ENCODE peak calls at places on chromosomes 1 and 21, in four cellular contexts. One of them, this sample, is unnamed.

GRCh38 chr1:172148213-172148612 is 272.3 kb upstream of the C1orf105 start:
- DNase-seq in stimulated activated effector memory CD8-positive, alpha-beta T cell treated with anti-CD3 and anti-CD28 coated beads, Interleukin-12 subunit alpha, Interleukin-12 subunit beta, amount 100 ng/mL, for 72 hours: no peak
- DNase-seq in Calu3: no peak
- DNase-seq in adrenal gland: no peak
- DNase-seq in this sample: no peak

GRCh38 chr1:9766759-9767442 is 56.9 kb downstream of the CLSTN1 start:
- DNase-seq in stimulated activated effector memory CD8-positive, alpha-beta T cell treated with anti-CD3 and anti-CD28 coated beads, Interleukin-12 subunit alpha, Interleukin-12 subunit beta, amount 100 ng/mL, for 72 hours: no peak
- DNase-seq in Calu3: no peak
- DNase-seq in adrenal gland: no peak
- DNase-seq in this sample: peak

GRCh38 chr1:201361652-201362504 is 15.6 kb downstream of the TNNT2 start:
- DNase-seq in stimulated activated effector memory CD8-positive, alpha-beta T cell treated with anti-CD3 and anti-CD28 coated beads, Interleukin-12 subunit alpha, Interleukin-12 subunit beta, amount 100 ng/mL, for 72 hours: peak
- DNase-seq in Calu3: peak
- DNase-seq in adrenal gland: peak
- DNase-seq in this sample: peak

GRCh38 chr1:78329475-78329874 is 161.3 kb upstream of the PTGFR start:
- DNase-seq in stimulated activated effector memory CD8-positive, alpha-beta T cell treated with anti-CD3 and anti-CD28 coated beads, Interleukin-12 subunit alpha, Interleukin-12 subunit beta, amount 100 ng/mL, for 72 hours: no peak
- DNase-seq in Calu3: no peak
- DNase-seq in adrenal gland: no peak
- DNase-seq in this sample: no peak

GRCh38 chr1:186057086-186057485 is 318.0 kb downstream of the TPR start:
- DNase-seq in stimulated activated effector memory CD8-positive, alpha-beta T cell treated with anti-CD3 and anti-CD28 coated beads, Interleukin-12 subunit alpha, Interleukin-12 subunit beta, amount 100 ng/mL, for 72 hours: no peak
- DNase-seq in Calu3: no peak
- DNase-seq in adrenal gland: no peak
- DNase-seq in this sample: no peak

GRCh38 chr1:51622455-51622913 is 5.6 kb downstream of the OSBPL9 start:
- DNase-seq in stimulated activated effector memory CD8-positive, alpha-beta T cell treated with anti-CD3 and anti-CD28 coated beads, Interleukin-12 subunit alpha, Interleukin-12 subunit beta, amount 100 ng/mL, for 72 hours: no peak
- DNase-seq in Calu3: peak
- DNase-seq in adrenal gland: peak
- DNase-seq in this sample: peak

GRCh38 chr1:25796807-25797458 is 3.1 kb upstream of the SELENON start:
- DNase-seq in stimulated activated effector memory CD8-positive, alpha-beta T cell treated with anti-CD3 and anti-CD28 coated beads, Interleukin-12 subunit alpha, Interleukin-12 subunit beta, amount 100 ng/mL, for 72 hours: peak
- DNase-seq in Calu3: peak
- DNase-seq in adrenal gland: peak
- DNase-seq in this sample: peak

GRCh38 chr1:70169018-70169839 is 36.1 kb downstream of the LRRC40 start:
- DNase-seq in stimulated activated effector memory CD8-positive, alpha-beta T cell treated with anti-CD3 and anti-CD28 coated beads, Interleukin-12 subunit alpha, Interleukin-12 subunit beta, amount 100 ng/mL, for 72 hours: no peak
- DNase-seq in Calu3: no peak
- DNase-seq in adrenal gland: no peak
- DNase-seq in this sample: no peak

GRCh38 chr1:172813330-172813729 is 154.4 kb downstream of the FASLG start:
- DNase-seq in stimulated activated effector memory CD8-positive, alpha-beta T cell treated with anti-CD3 and anti-CD28 coated beads, Interleukin-12 subunit alpha, Interleukin-12 subunit beta, amount 100 ng/mL, for 72 hours: no peak
- DNase-seq in Calu3: no peak
- DNase-seq in adrenal gland: no peak
- DNase-seq in this sample: no peak

GRCh38 chr1:68116643-68117235 is 66.3 kb upstream of the DIRAS3 start:
- DNase-seq in stimulated activated effector memory CD8-positive, alpha-beta T cell treated with anti-CD3 and anti-CD28 coated beads, Interleukin-12 subunit alpha, Interleukin-12 subunit beta, amount 100 ng/mL, for 72 hours: peak
- DNase-seq in Calu3: peak
- DNase-seq in adrenal gland: peak
- DNase-seq in this sample: peak

GRCh38 chr1:54375331-54376084 is 30.7 kb downstream of the SSBP3 start:
- DNase-seq in stimulated activated effector memory CD8-positive, alpha-beta T cell treated with anti-CD3 and anti-CD28 coated beads, Interleukin-12 subunit alpha, Interleukin-12 subunit beta, amount 100 ng/mL, for 72 hours: no peak
- DNase-seq in Calu3: no peak
- DNase-seq in adrenal gland: peak
- DNase-seq in this sample: no peak

GRCh38 chr1:207808322-207808705 is 56.5 kb downstream of the CD46 start:
- DNase-seq in stimulated activated effector memory CD8-positive, alpha-beta T cell treated with anti-CD3 and anti-CD28 coated beads, Interleukin-12 subunit alpha, Interleukin-12 subunit beta, amount 100 ng/mL, for 72 hours: no peak
- DNase-seq in Calu3: no peak
- DNase-seq in adrenal gland: no peak
- DNase-seq in this sample: no peak

GRCh38 chr1:31658721-31659120 is 14.0 kb upstream of the PEF1 start:
- DNase-seq in stimulated activated effector memory CD8-positive, alpha-beta T cell treated with anti-CD3 and anti-CD28 coated beads, Interleukin-12 subunit alpha, Interleukin-12 subunit beta, amount 100 ng/mL, for 72 hours: no peak
- DNase-seq in Calu3: no peak
- DNase-seq in adrenal gland: no peak
- DNase-seq in this sample: no peak

GRCh38 chr1:151399890-151400235 is 490 bp downstream of the PSMB4 start:
- DNase-seq in stimulated activated effector memory CD8-positive, alpha-beta T cell treated with anti-CD3 and anti-CD28 coated beads, Interleukin-12 subunit alpha, Interleukin-12 subunit beta, amount 100 ng/mL, for 72 hours: peak
- DNase-seq in Calu3: no peak
- DNase-seq in adrenal gland: peak
- DNase-seq in this sample: no peak

GRCh38 chr1:230083746-230084407 is 16.8 kb downstream of the GALNT2 start:
- DNase-seq in stimulated activated effector memory CD8-positive, alpha-beta T cell treated with anti-CD3 and anti-CD28 coated beads, Interleukin-12 subunit alpha, Interleukin-12 subunit beta, amount 100 ng/mL, for 72 hours: no peak
- DNase-seq in Calu3: no peak
- DNase-seq in adrenal gland: no peak
- DNase-seq in this sample: no peak

GRCh38 chr21:14985306-14985705 is 79.5 kb downstream of the NRIP1 start:
- DNase-seq in stimulated activated effector memory CD8-positive, alpha-beta T cell treated with anti-CD3 and anti-CD28 coated beads, Interleukin-12 subunit alpha, Interleukin-12 subunit beta, amount 100 ng/mL, for 72 hours: no peak
- DNase-seq in Calu3: no peak
- DNase-seq in adrenal gland: no peak
- DNase-seq in this sample: no peak

GRCh38 chr1:60978421-60979357 is 103.7 kb upstream of the NFIA start:
- DNase-seq in stimulated activated effector memory CD8-positive, alpha-beta T cell treated with anti-CD3 and anti-CD28 coated beads, Interleukin-12 subunit alpha, Interleukin-12 subunit beta, amount 100 ng/mL, for 72 hours: no peak
- DNase-seq in Calu3: peak
- DNase-seq in adrenal gland: peak
- DNase-seq in this sample: peak

GRCh38 chr1:174700775-174701174 is 253.0 kb downstream of the GPR52 start:
- DNase-seq in stimulated activated effector memory CD8-positive, alpha-beta T cell treated with anti-CD3 and anti-CD28 coated beads, Interleukin-12 subunit alpha, Interleukin-12 subunit beta, amount 100 ng/mL, for 72 hours: no peak
- DNase-seq in Calu3: no peak
- DNase-seq in adrenal gland: no peak
- DNase-seq in this sample: no peak

This sample was measured in A549.